ENCODE peak calls at places on chromosomes 2 and 18, in four cellular contexts. O is left ventricle myocardium inferior; L is stimulated activated CD4-positive, alpha-beta T cell treated with anti-CD3 and anti-CD28 coated beads, Interleukin-2, amount 100 ng/mL, for 48 hours; F is effector memory CD8-positive, alpha-beta T cell. D is an unnamed sample.

GRCh38 chr18:13477147-13477683 is 249.1 kb downstream of the FAM210A start:
- DNase-seq in L (no peak), F (no peak), O (no peak), D (no peak)

GRCh38 chr18:7020995-7021777 is 96.4 kb downstream of the LAMA1 start:
- DNase-seq in O (no peak), L (no peak), F (no peak), D (no peak)

GRCh38 chr2:28352726-28353125 is 39.9 kb upstream of the FOSL2 start:
- DNase-seq in O (peak), L (no peak), F (no peak), D (no peak)

GRCh38 chr18:31146809-31147208 is 15.8 kb downstream of the DSC1 start:
- DNase-seq in F (no peak), L (no peak), O (no peak), D (no peak)

GRCh38 chr2:42864222-42864621 is 71.8 kb upstream of the HAAO start:
- DNase-seq in L (no peak), F (no peak), O (no peak), D (no peak)

GRCh38 chr2:124489686-124490085 is 464.6 kb downstream of the CNTNAP5 start:
- DNase-seq in L (no peak), F (no peak), O (no peak), D (no peak)

GRCh38 chr2:114108819-114109416 is 219.0 kb downstream of the ACTR3 start:
- DNase-seq in O (no peak), L (no peak), F (no peak), D (no peak)

GRCh38 chr18:44909191-44909719 is 228.6 kb downstream of the SETBP1 start:
- DNase-seq in O (no peak), L (no peak), F (no peak), D (no peak)

GRCh38 chr2:72112981-72113846 is 34.4 kb downstream of the CYP26B1 start:
- DNase-seq in L (no peak), O (no peak), F (no peak), D (no peak)

GRCh38 chr2:237322564-237322963 is 91.4 kb downstream of the COL6A3 start:
- DNase-seq in F (no peak), O (no peak), L (peak), D (no peak)

GRCh38 chr2:188293601-188294482 is 2.2 kb downstream of the GULP1 start:
- DNase-seq in F (no peak), O (peak), L (no peak), D (no peak)

GRCh38 chr2:167651406-167652151 is 595.8 kb downstream of the STK39 start:
- DNase-seq in F (no peak), O (no peak), L (no peak), D (no peak)

GRCh38 chr2:178328037-178328436 is 122.9 kb downstream of the PRKRA start:
- DNase-seq in L (no peak), F (no peak), O (no peak), D (no peak)

GRCh38 chr2:62309465-62310091 is 113.7 kb downstream of the B3GNT2 start:
- DNase-seq in O (no peak), L (peak), F (no peak), D (no peak)

GRCh38 chr2:172372436-172372835 is 55.0 kb upstream of the ITGA6 start:
- DNase-seq in O (no peak), L (no peak), F (no peak), D (no peak)

GRCh38 chr2:138137949-138138348 is 173.7 kb downstream of the HNMT start:
- DNase-seq in L (no peak), F (no peak), O (no peak), D (no peak)

GRCh38 chr2:130371723-130372054 is 15.8 kb downstream of the PTPN18 start:
- DNase-seq in F (no peak), O (no peak), L (no peak), D (no peak)

GRCh38 chr2:183037660-183038340 is 457 bp downstream of the NCKAP1 start:
- DNase-seq in F (peak), L (peak), O (peak), D (peak)

GRCh38 chr18:77822552-77823138 is 573.0 kb downstream of the GALR1 start:
- DNase-seq in L (no peak), O (no peak), F (no peak), D (no peak)

GRCh38 chr18:46167971-46168370 is 63.8 kb downstream of the HAUS1 start:
- DNase-seq in L (no peak), O (no peak), F (no peak), D (no peak)

GRCh38 chr2:97774425-97774824 is 61.0 kb downstream of the ZAP70 start:
- DNase-seq in O (no peak), L (no peak), F (no peak), D (no peak)

GRCh38 chr2:96484096-96484495 is 21.1 kb downstream of the NEURL3 start:
- DNase-seq in O (no peak), L (no peak), F (no peak), D (peak)

GRCh38 chr18:62682396-62682795 is 32.9 kb upstream of the PHLPP1 start:
- DNase-seq in L (no peak), O (no peak), F (no peak), D (no peak)

GRCh38 chr2:46335404-46335965 is 38.3 kb downstream of the EPAS1 start:
- DNase-seq in F (no peak), L (no peak), O (peak), D (no peak)

GRCh38 chr18:52588916-52589315 is 248.9 kb downstream of the DCC start:
- DNase-seq in O (no peak), L (no peak), F (no peak), D (no peak)

GRCh38 chr2:134758632-134759031 is 39.8 kb upstream of the TMEM163 start:
- DNase-seq in L (no peak), F (no peak), O (no peak), D (no peak)

GRCh38 chr18:2411381-2411977 is 159.8 kb downstream of the METTL4 start:
- DNase-seq in F (no peak), O (no peak), L (no peak), D (no peak)

GRCh38 chr2:219722276-219722883 is 95.0 kb downstream of the SLC4A3 start:
- DNase-seq in O (no peak), L (no peak), F (no peak), D (no peak)

GRCh38 chr18:79577451-79578395 is 101.9 kb upstream of the CTDP1 start:
- DNase-seq in O (peak), L (no peak), F (no peak), D (no peak)

GRCh38 chr2:166375205-166375735 is 474 bp downstream of the SCN9A start:
- DNase-seq in O (no peak), L (no peak), F (no peak), D (no peak)

GRCh38 chr2:66790651-66791181 is 355.8 kb downstream of the MEIS1 start:
- DNase-seq in F (no peak), L (no peak), O (no peak), D (no peak)

GRCh38 chr2:64652231-64653173 is 1.2 kb downstream of the SERTAD2 start:
- DNase-seq in F (no peak), L (no peak), O (no peak), D (no peak)

GRCh38 chr2:42053791-42054656 is 6.2 kb downstream of the PKDCC start:
- DNase-seq in L (no peak), O (peak), F (no peak), D (no peak)

GRCh38 chr2:185633621-185634020 is 105.0 kb upstream of the FSIP2 start:
- DNase-seq in O (no peak), L (no peak), F (no peak), D (no peak)

GRCh38 chr18:499351-500229 is 911 bp downstream of the COLEC12 start:
- DNase-seq in L (no peak), O (no peak), F (no peak), D (no peak)

GRCh38 chr2:176130917-176131616 is 1.6 kb downstream of the HOXD8 start:
- DNase-seq in O (no peak), L (no peak), F (no peak), D (no peak)

GRCh38 chr2:146477383-146477782 is 1367.4 kb upstream of the ACVR2A start:
- DNase-seq in O (no peak), F (no peak), L (no peak), D (no peak)

GRCh38 chr2:69013837-69014796 is 1.1 kb downstream of the ANTXR1 start:
- DNase-seq in O (no peak), L (no peak), F (no peak), D (no peak)

GRCh38 chr2:45380131-45380836 is 230.8 kb downstream of the SRBD1 start:
- DNase-seq in F (no peak), L (no peak), O (no peak), D (no peak)

D was measured in NCI-H2171.